ENCODE peak calls at places on chromosome 4, in seven cellular contexts. O is endodermal cell; T is heart left ventricle; E is esophagus squamous epithelium; F is suprapubic skin; N is heart right ventricle; I is CD4-positive, alpha-beta memory T cell. A is an unnamed sample.

GRCh38 chr4:147056951-147057630 is 111.4 kb upstream of the TTC29 start:
- DNase-seq in F (no peak), O (no peak), T (no peak), E (no peak), I (peak), N (no peak), A (no peak)

GRCh38 chr4:31100551-31100950 is 380.4 kb downstream of the PCDH7 start:
- DNase-seq in F (no peak), E (no peak), N (no peak), T (no peak), I (no peak), O (no peak), A (no peak)

GRCh38 chr4:187309456-187309855 is 585.8 kb upstream of the FAT1 start:
- DNase-seq in T (no peak), N (no peak), I (no peak), O (no peak), F (no peak), E (no peak), A (no peak)

GRCh38 chr4:137310593-137311490 is 221.5 kb downstream of the PCDH18 start:
- DNase-seq in F (no peak), O (no peak), T (no peak), N (no peak), E (no peak), I (no peak), A (no peak)

GRCh38 chr4:53150631-53151488 is 215.0 kb downstream of the SCFD2 start:
- DNase-seq in N (no peak), T (no peak), E (no peak), F (no peak), O (no peak), I (no peak), A (no peak)

GRCh38 chr4:138192113-138192512 is 50.0 kb downstream of the SLC7A11 start:
- DNase-seq in I (no peak), T (no peak), E (no peak), N (no peak), O (no peak), F (no peak), A (no peak)

GRCh38 chr4:44916406-44916805 is 190.1 kb upstream of the GNPDA2 start:
- DNase-seq in N (no peak), E (no peak), O (no peak), T (no peak), I (no peak), F (no peak), A (no peak)

GRCh38 chr4:99572527-99573240 is 1.9 kb upstream of the MTTP start:
- DNase-seq in F (no peak), O (no peak), N (no peak), T (no peak), I (no peak), E (no peak), A (no peak)

GRCh38 chr4:68895561-68896198 is 55.9 kb downstream of the UGT2A3 start:
- DNase-seq in E (no peak), F (no peak), N (no peak), T (no peak), O (no peak), I (no peak), A (no peak)

GRCh38 chr4:145566767-145567166 is 52.4 kb upstream of the MMAA start:
- DNase-seq in E (no peak), O (peak), T (no peak), N (no peak), I (no peak), F (no peak), A (no peak)

GRCh38 chr4:139761461-139761860 is 95.8 kb downstream of the MGST2 start:
- DNase-seq in E (no peak), O (peak), T (no peak), I (no peak), N (no peak), F (no peak), A (no peak)

GRCh38 chr4:25144870-25145481 is 15.3 kb downstream of the SEPSECS start:
- DNase-seq in O (no peak), T (no peak), F (no peak), E (no peak), N (no peak), I (no peak), A (no peak)

GRCh38 chr4:153045111-153045982 is 109.2 kb downstream of the FHDC1 start:
- DNase-seq in N (no peak), E (no peak), T (no peak), I (no peak), O (no peak), F (no peak), A (no peak)

GRCh38 chr4:164509951-164510350 is 244.0 kb upstream of the SMIM31 start:
- DNase-seq in E (no peak), T (no peak), F (no peak), N (no peak), O (no peak), I (no peak), A (no peak)

GRCh38 chr4:42632653-42633382 is 24.1 kb downstream of the ATP8A1 start:
- DNase-seq in T (no peak), F (no peak), E (no peak), O (no peak), N (no peak), I (no peak), A (no peak)

GRCh38 chr4:10098770-10099139 is 17.8 kb downstream of the WDR1 start:
- DNase-seq in E (no peak), O (no peak), T (no peak), F (no peak), N (no peak), I (no peak), A (no peak)

GRCh38 chr4:108891921-108892320 is 129.1 kb upstream of the ETNPPL start:
- DNase-seq in O (no peak), N (no peak), I (no peak), T (no peak), E (no peak), F (no peak), A (no peak)

GRCh38 chr4:127506283-127506682 is 126.5 kb upstream of the INTU start:
- DNase-seq in I (no peak), O (no peak), N (peak), E (no peak), F (no peak), T (no peak), A (no peak)

GRCh38 chr4:147678121-147678520 is 5.8 kb downstream of the PRMT9 start:
- DNase-seq in E (no peak), F (no peak), T (no peak), O (no peak), N (no peak), I (no peak), A (no peak)

GRCh38 chr4:158302076-158302866 is 92.0 kb downstream of the TMEM144 start:
- DNase-seq in E (no peak), O (no peak), T (no peak), I (no peak), F (no peak), N (no peak), A (no peak)

GRCh38 chr4:89303177-89303576 is 4.4 kb downstream of the GPRIN3 start:
- DNase-seq in N (peak), E (no peak), I (peak), O (no peak), T (peak), F (no peak), A (peak)

GRCh38 chr4:153468587-153468986 is 2.4 kb downstream of the TMEM131L start:
- DNase-seq in F (no peak), E (no peak), I (no peak), O (no peak), T (no peak), N (no peak), A (no peak)

GRCh38 chr4:13289391-13289790 is 194.7 kb downstream of the RAB28 start:
- DNase-seq in N (no peak), I (no peak), E (no peak), F (no peak), O (no peak), T (no peak), A (no peak)

GRCh38 chr4:1520145-1520661 is 114.0 kb upstream of the NKX1-1 start:
- DNase-seq in O (no peak), I (no peak), T (peak), E (no peak), F (no peak), N (peak), A (no peak)

GRCh38 chr4:183905593-183906485 is 732 bp downstream of the STOX2 start:
- DNase-seq in N (peak), E (no peak), I (no peak), O (peak), F (no peak), T (peak), A (no peak)

GRCh38 chr4:98658287-98659105 is at the start of gene TSPAN5:
- DNase-seq in E (no peak), N (peak), I (peak), O (peak), T (peak), F (peak), A (peak)

GRCh38 chr4:5710962-5711478 is at the start of gene EVC:
- DNase-seq in T (peak), F (peak), O (peak), N (peak), I (peak), E (no peak), A (no peak)

GRCh38 chr4:38654273-38654672 is 9.7 kb upstream of the KLF3 start:
- DNase-seq in F (no peak), O (peak), N (no peak), T (no peak), I (peak), E (no peak), A (peak)

GRCh38 chr4:17687237-17687857 is 72.9 kb downstream of the MED28 start:
- DNase-seq in E (no peak), N (no peak), O (no peak), T (no peak), F (no peak), I (no peak), A (no peak)

GRCh38 chr4:101232074-101232776 is 115.1 kb downstream of the PPP3CA start:
- DNase-seq in O (no peak), E (no peak), I (no peak), F (no peak), N (peak), T (no peak), A (no peak)

DNA sequence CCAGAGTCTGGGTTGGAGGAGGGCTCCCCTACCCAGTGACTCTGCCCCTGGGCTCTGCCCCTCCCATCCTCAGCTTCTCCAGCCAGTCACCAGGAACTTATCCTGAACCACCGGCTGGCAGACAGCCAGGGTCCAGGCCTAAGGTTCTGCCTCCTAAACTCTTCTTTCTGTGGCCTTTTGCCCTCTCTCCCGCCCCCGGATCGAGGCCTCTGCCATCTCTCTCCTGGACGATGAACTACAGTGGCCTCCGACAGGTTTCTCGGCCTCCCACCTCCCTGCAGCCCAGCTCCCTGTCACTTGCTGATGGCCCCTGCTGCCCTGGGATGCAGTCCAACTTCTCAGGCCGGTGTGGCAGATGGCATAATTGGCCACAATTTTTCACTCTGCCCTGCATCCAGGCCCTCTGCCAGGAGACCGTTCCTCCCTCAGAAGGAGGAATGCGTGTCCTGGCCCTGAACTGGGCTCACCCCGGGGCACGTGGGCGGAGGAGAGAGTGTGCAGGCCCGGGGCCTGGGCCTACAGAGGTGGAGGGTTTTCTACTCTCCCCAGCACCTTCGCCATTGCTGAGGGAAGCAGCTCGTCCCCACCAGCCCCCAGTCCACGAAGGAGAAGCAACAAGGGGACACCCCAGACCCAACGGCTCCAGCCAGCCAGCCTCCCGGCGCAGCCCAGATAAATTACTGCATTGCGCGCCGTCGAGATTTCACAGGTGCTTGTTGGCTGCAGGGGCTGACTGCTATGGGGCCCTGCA is 81.9 kb upstream of the LRPAP1 start:
- DNase-seq in I (no peak), N (peak), E (no peak), F (peak), O (peak), T (peak), A (no peak)
- H3K27ac ChIP-seq in I (no peak), N (no peak), E (no peak), F (no peak), O (no peak), T (no peak), A (no peak)

GRCh38 chr4:76607846-76608245 is 172.8 kb downstream of the SHROOM3 start:
- DNase-seq in F (no peak), E (no peak), N (no peak), O (no peak), I (no peak), T (no peak), A (no peak)

GRCh38 chr4:76606662-76607265 is 171.7 kb downstream of the SHROOM3 start:
- DNase-seq in E (no peak), T (no peak), N (no peak), I (no peak), F (no peak), O (no peak), A (no peak)

GRCh38 chr4:76601791-76602190 is 166.8 kb downstream of the SHROOM3 start:
- DNase-seq in O (no peak), E (no peak), T (no peak), I (no peak), N (no peak), F (no peak), A (no peak)

GRCh38 chr4:76607266-76607799 is 172.3 kb downstream of the SHROOM3 start:
- DNase-seq in T (no peak), E (no peak), I (no peak), F (no peak), O (peak), N (no peak), A (no peak)

DNA sequence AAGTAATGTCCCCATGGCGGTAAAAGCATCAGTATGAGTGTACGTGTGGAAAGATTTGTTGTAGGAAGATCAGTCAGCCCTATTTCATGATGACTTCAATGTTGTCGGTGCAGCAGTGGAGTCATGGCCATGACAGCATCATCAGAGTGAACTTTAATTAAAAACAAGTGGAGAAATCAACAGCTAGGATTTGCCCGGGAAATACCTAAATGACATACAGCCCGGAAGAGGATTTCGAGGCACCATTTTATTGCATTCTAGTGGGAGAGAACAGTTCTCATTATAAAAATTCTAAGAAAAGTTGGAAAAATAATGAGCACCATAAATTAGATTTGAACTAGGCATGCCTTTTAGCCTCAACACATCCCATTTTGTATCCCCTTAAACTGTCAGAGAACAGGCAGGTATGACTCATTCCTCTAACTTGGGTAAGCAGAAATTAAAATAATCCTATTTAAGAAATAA is 170.1 kb downstream of the SHROOM3 start:
- DNase-seq in O (no peak), E (no peak), T (no peak), N (no peak), I (no peak), F (no peak), A (no peak)
- H3K27ac ChIP-seq in O (no peak), E (no peak), T (no peak), N (no peak), I (no peak), F (no peak), A (no peak)

GRCh38 chr4:80419946-80420345 is 84.4 kb downstream of the CFAP299 start:
- DNase-seq in T (no peak), I (no peak), O (no peak), F (no peak), N (no peak), E (no peak), A (no peak)
- H3K27ac ChIP-seq in T (no peak), I (no peak), O (no peak), F (no peak), N (no peak), E (no peak), A (no peak)

GRCh38 chr4:185127021-185127925 is 15.8 kb upstream of the SLC25A4 start:
- DNase-seq in T (no peak), E (no peak), I (no peak), N (no peak), O (peak), F (no peak), A (no peak)
- H3K27ac ChIP-seq in T (peak), E (peak), I (no peak), N (peak), O (no peak), F (no peak), A (no peak)

GRCh38 chr4:82559735-82560120 is 2.1 kb downstream of the TMEM150C start:
- DNase-seq in I (no peak), N (no peak), F (no peak), T (no peak), E (no peak), O (no peak), A (no peak)
- H3K27ac ChIP-seq in I (no peak), N (no peak), F (no peak), T (no peak), E (no peak), O (no peak), A (no peak)